ENCODE peak calls at places on chromosomes 5 and 9, in five cellular contexts. Y, B, T, X and P are unnamed samples.

GRCh38 chr9:126317513-126317912 is 9.1 kb upstream of the MVB12B start:
- DNase-seq in Y (peak; percentile 22), B (peak; percentile 25), T (peak; percentile 53), X (no peak), P (no peak)

GRCh38 chr9:23088932-23089364 is 642.3 kb downstream of the DMRTA1 start:
- DNase-seq in Y (no peak), B (peak; percentile 34), T (no peak), X (no peak), P (no peak)

GRCh38 chr9:9963861-9964260 is 648.9 kb downstream of the PTPRD start:
- DNase-seq in Y (no peak), B (no peak), T (no peak), X (no peak), P (no peak)

GRCh38 chr9:132923346-132923902 is 21.0 kb downstream of the TSC1 start:
- DNase-seq in Y (no peak), B (no peak), T (no peak), X (no peak), P (no peak)

GRCh38 chr9:21656776-21657637 is 145.4 kb upstream of the MTAP start:
- DNase-seq in Y (no peak), B (peak; percentile 43), T (no peak), X (no peak), P (no peak)

GRCh38 chr9:126773004-126773607 is 31.7 kb upstream of the ZBTB43 start:
- DNase-seq in Y (no peak), B (peak; percentile 45), T (no peak), X (no peak), P (no peak)

GRCh38 chr9:113597390-113598241 is 134.1 kb downstream of the RGS3 start:
- DNase-seq in Y (no peak), B (no peak), T (no peak), X (no peak), P (no peak)

GRCh38 chr5:142852361-142852760 is 82.2 kb downstream of the ARHGAP26 start:
- DNase-seq in Y (no peak), B (no peak), T (no peak), X (no peak), P (no peak)

GRCh38 chr9:110971234-110971633 is 67.0 kb downstream of the LPAR1 start:
- DNase-seq in Y (no peak), B (no peak), T (no peak), X (no peak), P (no peak)

GRCh38 chr9:133029994-133030316 is 842 bp upstream of the GTF3C5 start:
- DNase-seq in Y (no peak), B (no peak), T (no peak), X (no peak), P (no peak)

GRCh38 chr5:159956074-159956473 is 39.8 kb downstream of the ADRA1B start:
- DNase-seq in Y (no peak), B (no peak), T (no peak), X (no peak), P (no peak)

GRCh38 chr9:68416891-68417570 is 60.6 kb downstream of the PGM5 start:
- DNase-seq in Y (no peak), B (peak; percentile 40), T (no peak), X (no peak), P (no peak)

GRCh38 chr9:131651160-131651559 is 88.7 kb downstream of the RAPGEF1 start:
- DNase-seq in Y (no peak), B (no peak), T (no peak), X (no peak), P (no peak)

GRCh38 chr5:111063709-111064322 is 7.7 kb upstream of the TSLP start:
- DNase-seq in Y (no peak), B (peak; percentile 49), T (no peak), X (no peak), P (no peak)

GRCh38 chr5:93622240-93622885 is 39.3 kb downstream of the NR2F1 start:
- DNase-seq in Y (no peak), B (peak; percentile 65), T (peak; percentile 33), X (no peak), P (no peak)

GRCh38 chr5:9712506-9713285 is 82.5 kb upstream of the TAS2R1 start:
- DNase-seq in Y (no peak), B (peak; percentile 98), T (no peak), X (no peak), P (no peak)

GRCh38 chr9:120919639-120920494 is 6.7 kb downstream of the TRAF1 start:
- DNase-seq in Y (no peak), B (no peak), T (no peak), X (no peak), P (no peak)

GRCh38 chr5:137450759-137451158 is 48.4 kb downstream of the SPOCK1 start:
- DNase-seq in Y (no peak), B (no peak), T (no peak), X (no peak), P (no peak)

GRCh38 chr5:100758780-100759179 is 144.3 kb downstream of the ST8SIA4 start:
- DNase-seq in Y (no peak), B (no peak), T (no peak), X (no peak), P (no peak)

GRCh38 chr9:34982352-34982751 is 7.2 kb upstream of the DNAJB5 start:
- DNase-seq in Y (no peak), B (no peak), T (no peak), X (no peak), P (no peak)

GRCh38 chr5:9715891-9716335 is 85.8 kb upstream of the TAS2R1 start:
- DNase-seq in Y (no peak), B (peak; percentile 81), T (no peak), X (no peak), P (no peak)

GRCh38 chr5:175321927-175322532 is 122.0 kb downstream of the DRD1 start:
- DNase-seq in Y (peak; percentile 2), B (peak; percentile 28), T (peak; percentile 10), X (no peak), P (no peak)

GRCh38 chr9:136241540-136241939 is 4.1 kb downstream of the QSOX2 start:
- DNase-seq in Y (no peak), B (no peak), T (no peak), X (no peak), P (no peak)

GRCh38 chr5:141763526-141763925 is 81.5 kb upstream of the ARAP3 start:
- DNase-seq in Y (no peak), B (no peak), T (no peak), X (no peak), P (no peak)

GRCh38 chr5:1010641-1011046 is 2.0 kb downstream of the NKD2 start:
- DNase-seq in Y (no peak), B (no peak), T (no peak), X (no peak), P (no peak)

GRCh38 chr5:142810081-142810480 is 39.9 kb downstream of the ARHGAP26 start:
- DNase-seq in Y (no peak), B (no peak), T (no peak), X (no peak), P (no peak)

GRCh38 chr5:66440202-66440680 is 156.0 kb upstream of the MAST4 start:
- DNase-seq in Y (no peak), B (peak; percentile 34), T (no peak), X (no peak), P (no peak)

GRCh38 chr5:180137401-180138213 is 66.0 kb upstream of the RNF130 start:
- DNase-seq in Y (no peak), B (no peak), T (no peak), X (no peak), P (no peak)